ENCODE peak calls at places on chromosomes 11 and 22, in five cellular contexts. A is stimulated activated CD8-positive, alpha-beta memory T cell treated with anti-CD3 and anti-CD28 coated beads, Interleukin-4, amount 100 ng/mL, for 1 hour; G is NCI-H2029; I is small intestine; D is kidney epithelial cell. M is an unnamed sample.

GRCh38 chr22:44336962-44337657 is 24.4 kb upstream of the SHISAL1 start:
- DNase-seq in A (no peak), G (peak), I (no peak), D (no peak), M (no peak)

GRCh38 chr22:23122216-23122957 is 19.4 kb downstream of the RSPH14 start:
- DNase-seq in A (no peak), G (no peak), I (no peak), D (no peak), M (no peak)

GRCh38 chr22:37621352-37621860 is 12.8 kb downstream of the GGA1 start:
- DNase-seq in A (no peak), G (no peak), I (no peak), D (no peak), M (no peak)

GRCh38 chr11:78562398-78562797 is 12.3 kb downstream of the NARS2 start:
- DNase-seq in A (no peak), G (no peak), I (no peak), D (no peak), M (peak)

GRCh38 chr22:30094804-30095203 is 14.5 kb downstream of the HORMAD2 start:
- DNase-seq in A (no peak), G (no peak), I (no peak), D (no peak), M (no peak)

GRCh38 chr11:47437746-47438418 is 11.1 kb downstream of the RAPSN start:
- DNase-seq in A (no peak), G (no peak), I (no peak), D (no peak), M (no peak)

GRCh38 chr11:17683378-17684161 is 35.8 kb upstream of the MYOD1 start:
- DNase-seq in A (no peak), G (no peak), I (peak), D (peak), M (no peak)

GRCh38 chr11:78573271-78574035 is 1.2 kb downstream of the NARS2 start:
- DNase-seq in A (no peak), G (no peak), I (no peak), D (no peak), M (no peak)

GRCh38 chr11:47995318-47995717 is 15.0 kb downstream of the PTPRJ start:
- DNase-seq in A (no peak), G (no peak), I (peak), D (no peak), M (no peak)

GRCh38 chr11:134362192-134362901 is 30.6 kb downstream of the GLB1L2 start:
- DNase-seq in A (no peak), G (no peak), I (no peak), D (no peak), M (no peak)

GRCh38 chr11:420911-421321 is 6.1 kb upstream of the SIGIRR start:
- DNase-seq in A (no peak), G (no peak), I (no peak), D (no peak), M (no peak)

GRCh38 chr22:47437636-47438035 is 675.2 kb downstream of the TBC1D22A start:
- DNase-seq in A (no peak), G (no peak), I (no peak), D (no peak), M (no peak)

GRCh38 chr11:27681664-27682063 is 18.6 kb downstream of the BDNF start:
- DNase-seq in A (no peak), G (no peak), I (no peak), D (no peak), M (no peak)

GRCh38 chr22:40966683-40967082 is 15.5 kb downstream of the RBX1 start:
- DNase-seq in A (no peak), G (no peak), I (no peak), D (no peak), M (no peak)

GRCh38 chr11:46119352-46120216 is 1.7 kb downstream of the PHF21A start:
- DNase-seq in A (peak), G (peak), I (peak), D (peak), M (no peak)

GRCh38 chr11:57787920-57788716 is 26.5 kb downstream of the CTNND1 start:
- DNase-seq in A (no peak), G (no peak), I (peak), D (no peak), M (no peak)

GRCh38 chr11:59207988-59208432 is 4.7 kb downstream of the MPEG1 start:
- DNase-seq in A (peak), G (peak), I (peak), D (peak), M (no peak)